ENCODE peak calls at places on chromosomes 3 and 15, in eight cellular contexts. W is stomach, R is brain microvascular endothelial cell, J is A673, E is cardiac muscle cell, M is MM.1S, A is esophagus muscularis mucosa, N is foreskin fibroblast. T is an unnamed sample.

GRCh38 chr15:92012368-92012629 is 158.8 kb downstream of the SLCO3A1 start:
- DNase-seq in W (no peak), R (no peak), J (no peak), E (peak; percentile 6), M (no peak), A (no peak), N (no peak), T (no peak)

GRCh38 chr3:145798691-145799550 is 362.1 kb downstream of the PLOD2 start:
- DNase-seq in W (no peak), R (no peak), J (peak; percentile 58), E (no peak), M (no peak), A (no peak), N (no peak), T (no peak)

GRCh38 chr15:41483115-41483514 is 10.6 kb upstream of the ITPKA start:
- DNase-seq in W (no peak), R (no peak), J (no peak), E (no peak), M (peak; percentile 45), A (no peak), N (no peak), T (peak; percentile 80)

GRCh38 chr15:80945605-80946004 is 44.0 kb downstream of the MESD start:
- DNase-seq in W (no peak), R (peak; percentile 14), J (no peak), E (no peak), M (no peak), A (no peak), N (no peak), T (no peak)

GRCh38 chr3:148971819-148972218 is 19.5 kb upstream of the GYG1 start:
- DNase-seq in W (peak; percentile 47), R (no peak), J (no peak), E (peak; percentile 88), M (no peak), A (no peak), N (peak; percentile 33), T (no peak)

GRCh38 chr3:175956964-175957363 is 1097.8 kb downstream of the NAALADL2 start:
- DNase-seq in W (no peak), R (no peak), J (peak; percentile 16), E (peak; percentile 12), M (no peak), A (no peak), N (no peak), T (no peak)

GRCh38 chr3:194265505-194265892 is 85.6 kb downstream of the CPN2 start:
- DNase-seq in W (peak; percentile 81), R (peak; percentile 86), J (no peak), E (peak; percentile 99), M (peak; percentile 48), A (no peak), N (peak; percentile 60), T (no peak)

GRCh38 chr3:136078421-136079364 is 113.2 kb downstream of the PPP2R3A start:
- DNase-seq in W (no peak), R (no peak), J (peak; percentile 56), E (peak; percentile 56), M (peak; percentile 39), A (no peak), N (no peak), T (peak; percentile 47)

GRCh38 chr3:39146611-39147373 is 6.6 kb downstream of the CSRNP1 start:
- DNase-seq in W (peak; percentile 79), R (peak; percentile 99), J (peak; percentile 60), E (peak; percentile 94), M (no peak), A (no peak), N (peak; percentile 97), T (peak; percentile 81)

GRCh38 chr15:100264994-100265640 is 76.7 kb downstream of the ADAMTS17 start:
- DNase-seq in W (peak; percentile 18), R (no peak), J (no peak), E (no peak), M (no peak), A (no peak), N (no peak), T (no peak)

GRCh38 chr3:26236511-26236910 is 386.1 kb upstream of the LRRC3B start:
- DNase-seq in W (no peak), R (no peak), J (peak; percentile 80), E (peak; percentile 1), M (no peak), A (no peak), N (no peak), T (no peak)

GRCh38 chr3:133488785-133489367 is 84.6 kb upstream of the CDV3 start:
- DNase-seq in W (no peak), R (peak; percentile 72), J (peak; percentile 52), E (peak; percentile 73), M (peak; percentile 50), A (peak; percentile 39), N (peak; percentile 70), T (peak; percentile 70)

GRCh38 chr3:23961064-23961463 is 16.0 kb downstream of the NR1D2 start:
- DNase-seq in W (no peak), R (no peak), J (no peak), E (no peak), M (no peak), A (no peak), N (peak; percentile 32), T (no peak)

GRCh38 chr3:113659121-113659531 is 37.3 kb downstream of the USF3 start:
- DNase-seq in W (no peak), R (no peak), J (no peak), E (no peak), M (no peak), A (no peak), N (no peak), T (peak; percentile 20)

GRCh38 chr15:63351170-63351569 is 30.5 kb downstream of the CA12 start:
- DNase-seq in W (no peak), R (no peak), J (no peak), E (no peak), M (no peak), A (no peak), N (no peak), T (no peak)

DNA sequence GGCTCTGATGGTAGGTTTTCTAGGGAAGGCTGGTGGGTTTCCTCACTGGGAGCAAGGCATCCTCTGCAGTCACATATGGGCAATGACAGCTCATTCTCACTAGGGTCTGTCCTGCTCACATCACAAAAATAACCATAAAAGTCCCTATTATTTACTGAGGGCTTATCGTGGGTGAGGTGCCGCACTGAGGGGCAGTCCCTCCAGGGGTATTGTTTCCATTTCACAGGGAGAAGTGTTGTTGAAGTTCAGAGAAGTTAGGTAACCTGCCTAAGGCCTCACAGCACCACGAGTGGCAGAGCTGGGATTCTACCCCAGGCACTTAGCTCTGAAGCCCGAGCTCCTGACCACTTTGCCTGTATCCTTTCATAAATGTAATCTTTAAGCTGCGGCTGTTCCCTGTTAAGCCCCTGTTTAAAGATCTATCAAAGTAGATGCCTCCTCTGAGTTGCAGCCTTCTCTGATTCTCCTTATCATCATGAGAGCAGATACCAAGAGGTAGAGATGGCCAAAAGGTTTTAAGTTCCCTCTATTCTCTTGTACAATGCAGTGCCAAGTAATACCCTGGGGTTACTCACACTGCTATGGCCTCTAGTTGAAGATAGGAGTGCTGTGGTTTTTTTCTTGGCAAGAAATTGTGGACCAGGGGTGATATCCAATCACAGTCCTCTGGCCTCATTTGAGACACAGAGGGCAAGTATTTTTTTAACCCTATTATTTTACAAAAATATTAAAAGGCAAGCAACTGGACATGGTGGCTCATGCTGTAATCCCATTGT is 107.0 kb downstream of the RPLP1 start:
- DNase-seq in W (no peak), R (no peak), J (no peak), E (peak; percentile 69), M (no peak), A (no peak), N (no peak), T (no peak)
- TF ChIP-seq CTCF in W (no peak), R (no peak), J (no peak), E (peak; percentile 25), M (no peak), A (no peak), N (no peak), T (no peak)

GRCh38 chr3:21839592-21839991 is 88.6 kb upstream of the ZNF385D start:
- DNase-seq in W (no peak), R (peak; percentile 98), J (no peak), E (peak; percentile 92), M (peak; percentile 10), A (no peak), N (peak; percentile 85), T (peak; percentile 5)
- TF ChIP-seq CTCF in W (no peak), R (peak; percentile 68), J (no peak), E (peak; percentile 57), M (peak; percentile 11), A (no peak), N (peak; percentile 56), T (peak; percentile 17)

GRCh38 chr15:39639037-39639436 is 58.2 kb downstream of the THBS1 start:
- DNase-seq in W (no peak), R (no peak), J (no peak), E (no peak), M (no peak), A (no peak), N (no peak), T (no peak)

GRCh38 chr15:39642011-39642640 is 61.2 kb downstream of the THBS1 start:
- DNase-seq in W (no peak), R (peak; percentile 45), J (peak; percentile 18), E (peak; percentile 47), M (no peak), A (no peak), N (no peak), T (no peak)

GRCh38 chr15:39643747-39644520 is 63.1 kb downstream of the THBS1 start:
- DNase-seq in W (no peak), R (no peak), J (no peak), E (no peak), M (no peak), A (no peak), N (no peak), T (no peak)

GRCh38 chr15:39640665-39641064 is 59.8 kb downstream of the THBS1 start:
- DNase-seq in W (no peak), R (no peak), J (no peak), E (no peak), M (no peak), A (no peak), N (no peak), T (no peak)

GRCh38 chr15:39641187-39641889 is 60.5 kb downstream of the THBS1 start:
- DNase-seq in W (no peak), R (no peak), J (peak; percentile 11), E (no peak), M (no peak), A (no peak), N (no peak), T (no peak)
- TF ChIP-seq CTCF in W (no peak), R (peak; percentile 16), J (no peak), E (no peak), M (no peak), A (no peak), N (no peak), T (no peak)

DNA sequence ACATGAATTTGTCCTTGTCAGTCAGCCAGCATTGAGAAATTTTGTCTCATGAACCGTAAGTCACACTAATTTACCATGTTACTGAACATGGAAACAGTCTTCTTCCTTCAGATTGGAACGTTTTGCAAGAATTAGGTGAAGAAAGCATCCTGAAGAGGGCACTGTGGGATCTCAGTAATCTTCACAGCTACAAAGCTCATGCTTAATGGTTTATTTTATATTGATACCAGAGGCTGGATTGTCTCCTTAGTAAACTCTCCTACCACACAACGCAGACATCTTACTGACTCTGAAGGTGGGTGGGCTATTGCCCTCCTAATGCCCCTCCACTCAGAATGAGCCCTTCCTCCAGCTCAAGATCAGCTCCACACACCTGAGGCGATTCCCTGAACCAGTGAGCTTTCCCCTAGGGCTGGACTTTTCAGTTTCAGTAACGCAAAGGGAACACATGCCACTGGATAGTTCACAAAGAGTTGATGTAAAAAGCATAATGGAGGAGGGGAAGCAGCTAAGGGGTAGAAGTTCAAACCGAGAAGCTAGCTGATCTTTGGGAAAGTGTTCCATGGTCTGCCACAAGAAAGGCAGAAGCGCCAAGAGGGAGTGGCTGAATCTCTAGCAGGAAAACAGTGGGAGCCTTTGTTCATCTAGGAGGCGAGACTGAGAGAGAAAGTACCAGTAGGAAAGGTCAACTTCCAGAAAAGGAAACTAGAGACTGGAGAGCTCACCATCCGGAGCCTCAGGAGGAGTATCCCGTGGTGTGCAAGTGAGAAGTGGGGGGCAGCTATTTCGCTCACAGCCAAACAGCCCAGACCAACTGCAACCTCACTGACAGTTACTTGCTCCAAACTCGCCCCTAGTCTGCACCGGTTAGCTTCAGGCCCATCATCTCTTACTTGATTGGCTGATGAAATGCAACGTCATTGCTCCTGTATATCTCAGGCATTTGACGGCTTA is at the start of gene SLC9C1:
- DNase-seq in W (no peak), R (peak; percentile 79), J (peak; percentile 77), E (peak; percentile 92), M (peak; percentile 85), A (no peak), N (peak; percentile 51), T (peak; percentile 81)
- TF ChIP-seq CTCF in W (no peak), R (peak; percentile 68), J (peak; percentile 76), E (peak; percentile 64), M (peak; percentile 72), A (peak; percentile 50), N (peak; percentile 60), T (peak; percentile 62)

T was measured in GM12865.